ENCODE peak calls at places on chromosome 3, in four cellular contexts. L is OCI-LY7; Y is CD4-positive, alpha-beta T cell; T is right atrium auricular region. P is an unnamed sample.

GRCh38 chr3:94004301-94004910 is 24.0 kb downstream of the STX19 start:
- DNase-seq in Y (no peak), T (no peak), L (peak), P (no peak)

GRCh38 chr3:22922317-22922716 is 280.8 kb upstream of the UBE2E2 start:
- DNase-seq in L (peak), T (no peak), Y (no peak), P (no peak)

GRCh38 chr3:29183346-29184087 is 97.4 kb upstream of the RBMS3 start:
- DNase-seq in T (no peak), Y (no peak), L (no peak), P (no peak)

GRCh38 chr3:22609139-22609538 is 594.0 kb upstream of the UBE2E2 start:
- DNase-seq in T (no peak), L (no peak), Y (no peak), P (no peak)

GRCh38 chr3:49869525-49870126 is at the start of gene CAMKV:
- DNase-seq in T (no peak), Y (no peak), L (peak), P (no peak)

GRCh38 chr3:66464512-66464894 is 36.3 kb downstream of the LRIG1 start:
- DNase-seq in T (no peak), L (no peak), Y (no peak), P (no peak)

GRCh38 chr3:184353546-184353941 is 7.9 kb downstream of the CLCN2 start:
- DNase-seq in L (no peak), T (no peak), Y (no peak), P (no peak)

GRCh38 chr3:17431004-17431403 is 311.4 kb downstream of the TBC1D5 start:
- DNase-seq in Y (no peak), T (no peak), L (peak), P (no peak)

GRCh38 chr3:30511524-30512278 is 94.7 kb upstream of the TGFBR2 start:
- DNase-seq in Y (no peak), T (no peak), L (no peak), P (no peak)

GRCh38 chr3:131140891-131141290 is 114.2 kb downstream of the NEK11 start:
- DNase-seq in Y (no peak), T (no peak), L (no peak), P (no peak)

GRCh38 chr3:186025161-186025560 is 83.7 kb downstream of the ETV5 start:
- DNase-seq in L (no peak), Y (no peak), T (no peak), P (no peak)

GRCh38 chr3:143140550-143140949 is 21.0 kb downstream of the CHST2 start:
- DNase-seq in T (no peak), L (no peak), Y (no peak), P (no peak)

GRCh38 chr3:129611812-129612349 is 5.4 kb upstream of the PLXND1 start:
- DNase-seq in Y (no peak), L (no peak), T (no peak), P (no peak)

GRCh38 chr3:45676248-45677044 is 12.8 kb upstream of the SACM1L start:
- DNase-seq in Y (no peak), T (no peak), L (no peak), P (no peak)

GRCh38 chr3:43316783-43317460 is 30.6 kb downstream of the SNRK start:
- DNase-seq in T (no peak), L (no peak), Y (no peak), P (no peak)

GRCh38 chr3:39707314-39707909 is 102.0 kb upstream of the MYRIP start:
- DNase-seq in T (no peak), Y (no peak), L (peak), P (no peak)

GRCh38 chr3:54932606-54933005 is 4.7 kb upstream of the LRTM1 start:
- DNase-seq in Y (no peak), T (no peak), L (no peak), P (no peak)

GRCh38 chr3:48420561-48420960 is 9.3 kb downstream of the PLXNB1 start:
- DNase-seq in Y (no peak), T (no peak), L (no peak), P (no peak)

GRCh38 chr3:176953106-176954080 is 243.9 kb downstream of the TBL1XR1 start:
- DNase-seq in L (no peak), Y (no peak), T (peak), P (no peak)

GRCh38 chr3:30813734-30814133 is 80.7 kb downstream of the GADL1 start:
- DNase-seq in T (no peak), Y (no peak), L (no peak), P (no peak)

GRCh38 chr3:194872669-194872977 is 186.9 kb downstream of the FAM43A start:
- DNase-seq in Y (no peak), L (no peak), T (no peak), P (no peak)

GRCh38 chr3:152364237-152364636 is 95.5 kb downstream of the MBNL1 start:
- DNase-seq in Y (no peak), T (no peak), L (no peak), P (no peak)

GRCh38 chr3:41041899-41042298 is 157.4 kb upstream of the CTNNB1 start:
- DNase-seq in T (no peak), L (no peak), Y (no peak), P (no peak)

GRCh38 chr3:53581671-53582070 is 87.3 kb downstream of the CACNA1D start:
- DNase-seq in L (no peak), T (no peak), Y (no peak), P (peak)

GRCh38 chr3:71127463-71128243 is 455.9 kb downstream of the FOXP1 start:
- DNase-seq in T (no peak), Y (no peak), L (peak), P (no peak)

GRCh38 chr3:87792532-87793321 is 266.1 kb downstream of the CGGBP1 start:
- DNase-seq in Y (no peak), T (no peak), L (no peak), P (no peak)

GRCh38 chr3:146221276-146221675 is 29.6 kb downstream of the PLSCR4 start:
- DNase-seq in Y (no peak), T (no peak), L (no peak), P (no peak)

GRCh38 chr3:99869621-99870020 is 52.0 kb downstream of the CMSS1 start:
- DNase-seq in T (no peak), L (no peak), Y (no peak), P (no peak)

GRCh38 chr3:127484601-127485388 is 105.7 kb downstream of the TPRA1 start:
- DNase-seq in T (no peak), L (no peak), Y (no peak), P (peak)
- H3K27ac ChIP-seq in T (no peak), L (no peak), Y (no peak), P (no peak)

DNA sequence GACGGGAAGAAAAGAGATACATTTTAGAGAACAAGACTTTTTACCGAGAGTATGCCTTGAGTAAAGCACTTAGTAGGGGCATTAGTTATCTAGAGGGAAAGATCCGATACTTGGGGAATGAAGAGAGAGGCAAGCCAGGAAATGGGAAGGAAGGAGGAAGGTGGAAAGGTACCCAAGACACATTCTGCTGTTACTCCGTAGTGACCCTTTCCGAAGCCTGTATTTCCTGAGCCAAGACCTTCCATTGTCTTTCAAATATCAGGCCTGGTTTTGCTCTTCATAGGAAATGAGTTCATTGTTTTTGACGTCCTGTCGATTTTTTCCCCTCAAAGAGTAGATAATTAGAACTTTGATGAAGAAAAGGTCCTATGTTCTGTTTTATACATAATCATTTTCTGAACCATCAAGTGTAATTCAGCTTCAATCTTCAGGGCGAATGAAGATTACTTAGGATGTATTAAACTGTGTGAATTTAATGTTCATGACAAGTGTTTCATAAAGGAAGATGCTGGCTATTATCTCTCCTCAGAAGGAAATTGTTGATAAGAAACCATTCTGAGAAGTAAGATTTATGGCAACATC is 95.7 kb downstream of the PPM1L start:
- DNase-seq in L (no peak), T (no peak), Y (no peak), P (no peak)
- H3K27ac ChIP-seq in L (no peak), T (no peak), Y (no peak), P (no peak)

DNA sequence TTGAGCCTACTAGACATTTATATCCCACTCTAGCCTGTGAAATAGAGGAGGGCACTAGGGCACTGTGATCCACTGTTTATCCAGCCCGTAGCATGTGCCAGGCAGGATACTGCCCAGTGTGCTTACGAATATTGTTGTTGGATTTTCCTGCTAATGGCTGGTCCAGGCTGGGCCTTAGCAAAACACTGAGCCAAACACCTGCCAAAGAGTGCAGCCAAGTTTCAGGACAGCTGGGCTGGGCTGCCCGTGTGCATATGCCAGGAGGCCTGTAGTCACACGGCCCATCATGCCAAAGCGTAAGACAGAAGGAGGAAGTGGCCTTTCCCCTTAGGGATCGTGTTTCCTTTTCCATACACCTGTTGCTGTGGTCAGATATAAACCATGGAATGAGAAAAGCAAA is 54.5 kb upstream of the ABHD10 start:
- DNase-seq in Y (no peak), L (no peak), T (peak), P (no peak)
- H3K27ac ChIP-seq in Y (no peak), L (no peak), T (peak), P (no peak)

GRCh38 chr3:149251186-149251585 is 29.6 kb upstream of the CP start:
- DNase-seq in T (no peak), L (no peak), Y (no peak), P (no peak)
- H3K27ac ChIP-seq in T (no peak), L (no peak), Y (no peak), P (no peak)

GRCh38 chr3:122227036-122227781 is 43.7 kb downstream of the CASR start:
- DNase-seq in Y (no peak), T (no peak), L (no peak), P (no peak)
- H3K27ac ChIP-seq in Y (no peak), T (no peak), L (no peak), P (no peak)